ENCODE peak calls at places on chromosome 19, in nine cellular contexts. H, P, Q, E, A, N, W, Y and V are unnamed samples.

GRCh38 chr19:6271721-6272410 is 7.9 kb downstream of the MLLT1 start:
- DNase-seq in Y (peak), P (peak), Q (peak), E (peak), N (peak), W (peak), H (no peak), A (peak), V (no peak)

GRCh38 chr19:3723883-3724282 is 15.7 kb downstream of the TJP3 start:
- DNase-seq in W (no peak), Y (no peak), A (no peak), P (no peak), N (no peak), H (no peak), E (no peak), Q (no peak), V (no peak)

GRCh38 chr19:40872209-40872608 is 9.8 kb downstream of the CYP2A7 start:
- DNase-seq in E (no peak), N (no peak), Q (no peak), A (no peak), Y (no peak), H (no peak), P (no peak), W (no peak), V (no peak)

GRCh38 chr19:892243-892996 is 567 bp downstream of the MED16 start:
- DNase-seq in Q (no peak), A (peak), P (no peak), Y (no peak), E (no peak), W (no peak), H (peak), N (no peak), V (no peak)

GRCh38 chr19:18412610-18413239 is 6.5 kb upstream of the SSBP4 start:
- DNase-seq in W (no peak), Y (no peak), E (no peak), N (no peak), H (no peak), P (no peak), Q (no peak), A (no peak), V (no peak)

GRCh38 chr19:48925240-48925843 is 8.2 kb upstream of the DHDH start:
- DNase-seq in E (no peak), N (peak), W (peak), Q (no peak), A (no peak), H (no peak), P (no peak), Y (peak), V (no peak)

GRCh38 chr19:5038631-5039271 is 69.8 kb downstream of the KDM4B start:
- DNase-seq in H (no peak), P (no peak), A (no peak), E (no peak), Y (no peak), N (peak), Q (no peak), W (no peak), V (no peak)

GRCh38 chr19:29022599-29022998 is 190.4 kb downstream of the UQCRFS1 start:
- DNase-seq in P (no peak), H (no peak), Q (no peak), W (no peak), A (no peak), N (no peak), E (no peak), Y (no peak), V (no peak)

GRCh38 chr19:4715529-4716221 is 8.0 kb downstream of the DPP9 start:
- DNase-seq in W (no peak), Y (no peak), E (no peak), A (no peak), Q (no peak), N (no peak), P (no peak), H (no peak), V (no peak)

GRCh38 chr19:51681286-51681956 is 11.7 kb upstream of the SPACA6 start:
- DNase-seq in E (no peak), Y (no peak), H (no peak), N (peak), Q (no peak), A (no peak), P (no peak), W (no peak), V (no peak)

GRCh38 chr19:1450735-1451669 is 1.1 kb downstream of the APC2 start:
- DNase-seq in Q (no peak), N (no peak), Y (no peak), P (no peak), A (no peak), W (no peak), E (no peak), H (no peak), V (no peak)

GRCh38 chr19:48837081-48837524 is 812 bp upstream of the HSD17B14 start:
- DNase-seq in N (peak), P (peak), Q (peak), Y (peak), W (peak), A (peak), E (peak), H (peak), V (peak)

GRCh38 chr19:28578208-28578607 is 634.7 kb downstream of the UQCRFS1 start:
- DNase-seq in Y (no peak), H (no peak), N (no peak), E (no peak), P (no peak), Q (no peak), W (no peak), A (no peak), V (no peak)

GRCh38 chr19:18254546-18255500 is 19.4 kb downstream of the IQCN start:
- DNase-seq in W (no peak), P (no peak), A (peak), Q (no peak), E (peak), Y (no peak), H (peak), N (no peak), V (no peak)

GRCh38 chr19:5042556-5042955 is 73.6 kb downstream of the KDM4B start:
- DNase-seq in Q (no peak), P (no peak), H (no peak), Y (no peak), W (no peak), E (no peak), N (no peak), A (peak), V (no peak)

GRCh38 chr19:37964109-37964508 is 57.1 kb downstream of the SIPA1L3 start:
- DNase-seq in Y (no peak), H (no peak), E (no peak), P (no peak), Q (no peak), W (no peak), N (no peak), A (no peak), V (no peak)

GRCh38 chr19:7788933-7789323 is 25.9 kb downstream of the CLEC4M start:
- DNase-seq in A (no peak), Q (no peak), N (no peak), P (no peak), E (no peak), Y (no peak), H (no peak), W (no peak), V (no peak)

GRCh38 chr19:17777840-17778620 is 16.9 kb upstream of the B3GNT3 start:
- DNase-seq in H (no peak), E (no peak), Y (peak), N (peak), Q (no peak), P (peak), A (peak), W (no peak), V (no peak)

GRCh38 chr19:32539240-32539916 is 41.6 kb upstream of the PDCD5 start:
- DNase-seq in N (no peak), P (no peak), Y (no peak), W (no peak), A (no peak), H (no peak), Q (no peak), E (no peak), V (no peak)
- TF ChIP-seq CTCF in N (no peak), P (no peak), Y (no peak), W (no peak), A (no peak), H (no peak), Q (no peak), E (no peak), V (no peak)

DNA sequence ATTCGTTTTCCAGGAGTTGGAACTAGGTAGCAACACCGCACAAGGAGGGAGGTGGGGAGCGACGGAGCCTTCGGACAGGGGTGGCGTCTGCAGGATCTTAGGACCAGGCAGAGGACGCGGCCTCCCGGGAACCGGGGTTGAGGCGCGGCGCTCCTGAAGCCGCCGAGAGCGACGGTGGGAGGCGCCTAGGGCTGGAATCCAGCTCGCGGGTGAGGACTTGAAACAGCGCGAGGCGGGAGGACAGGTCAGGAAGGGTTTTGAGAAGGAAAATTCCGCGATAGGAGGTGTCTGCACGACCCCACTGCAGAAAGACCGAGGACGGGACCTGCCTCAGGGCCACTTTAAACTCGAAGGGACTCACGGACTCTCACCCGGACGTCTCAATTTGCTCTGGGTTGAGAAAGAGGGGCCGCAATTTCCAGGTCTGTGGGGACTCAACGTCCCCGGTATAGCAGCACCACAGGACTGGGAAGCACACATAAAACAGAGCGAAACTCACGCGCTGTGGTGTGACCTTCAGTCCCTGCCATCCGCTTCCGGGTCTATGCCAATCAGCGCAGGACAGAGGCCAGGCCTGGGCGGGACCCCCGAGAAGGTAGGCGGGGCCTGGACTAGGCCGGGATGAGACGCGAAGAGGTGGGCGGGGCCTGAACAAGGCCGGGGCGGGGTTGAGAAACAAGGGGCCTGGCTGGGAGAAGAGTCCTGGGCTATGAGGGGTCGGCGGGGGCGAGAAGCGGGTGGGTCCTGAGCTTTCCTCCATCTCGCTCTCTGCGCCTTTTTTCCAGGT is at the start of gene ZNF320:
- DNase-seq in Y (peak), N (peak), A (peak), W (peak), Q (peak), H (peak), E (peak), P (peak), V (peak)
- H3K4me3 ChIP-seq in Y (peak), N (peak), A (peak), W (peak), Q (peak), H (no peak), E (peak), P (peak), V (peak)

DNA sequence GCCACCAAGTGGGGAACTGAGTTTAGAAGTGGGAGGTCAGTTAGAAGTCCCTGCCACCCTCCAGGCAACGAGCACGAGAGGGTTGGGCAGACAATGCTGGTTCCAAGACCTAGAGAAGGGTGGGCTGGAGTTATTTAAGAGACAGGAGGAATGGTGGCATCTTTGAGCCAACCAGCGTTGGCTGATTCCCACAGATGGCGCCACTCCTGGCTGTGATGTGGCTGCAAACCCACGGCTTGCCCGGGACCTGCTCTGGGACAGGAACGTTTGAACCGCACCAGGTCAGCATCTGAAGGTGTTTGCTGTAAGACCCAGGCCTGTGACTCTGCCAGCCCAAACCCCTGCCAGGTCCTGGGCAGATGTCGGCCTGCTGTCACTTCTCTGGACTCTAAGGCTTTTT is 42.8 kb downstream of the BICRA start:
- DNase-seq in W (no peak), P (no peak), Y (no peak), A (no peak), E (no peak), N (no peak), H (no peak), Q (no peak), V (no peak)
- TF ChIP-seq CTCF in W (no peak), P (no peak), Y (no peak), A (no peak), E (no peak), N (no peak), H (no peak), Q (no peak), V (no peak)

GRCh38 chr19:55451163-55451521 is 8.0 kb upstream of the SHISA7 start:
- DNase-seq in P (no peak), Y (no peak), E (no peak), A (no peak), Q (no peak), H (no peak), W (no peak), N (no peak), V (no peak)
- H3K4me3 ChIP-seq in P (peak), Y (no peak), E (no peak), A (no peak), Q (peak), H (no peak), W (no peak), N (no peak), V (no peak)